ENCODE peak calls at places on chromosomes 11 and 22, in seven cellular contexts. R is NCI-H1105 treated with DMSO at 0.1 percent for 48 hours, Z is HFFc6, G is left colon, W is Kasumi-1, Q is left lobe of liver, S is ELR. L is an unnamed sample.

GRCh38 chr11:117876341-117877119 is at the start of gene FXYD6:
- DNase-seq in R (peak), Q (peak), G (peak), W (no peak), Z (no peak), S (no peak), L (no peak)

GRCh38 chr11:65243773-65244172 is 18.0 kb upstream of the POLA2 start:
- DNase-seq in Q (no peak), W (no peak), R (no peak), Z (no peak), G (no peak), S (no peak), L (no peak)

GRCh38 chr11:65315204-65315865 is 669 bp downstream of the CDC42EP2 start:
- DNase-seq in S (peak), G (peak), Z (peak), Q (peak), W (peak), R (peak), L (peak)

GRCh38 chr11:1089738-1090599 is 15.3 kb downstream of the MUC2 start:
- DNase-seq in Z (no peak), Q (no peak), G (no peak), R (no peak), S (no peak), W (no peak), L (no peak)

GRCh38 chr22:36117053-36117554 is 43.5 kb downstream of the APOL3 start:
- DNase-seq in S (no peak), R (peak), G (no peak), W (no peak), Z (no peak), Q (no peak), L (no peak)

GRCh38 chr11:74278721-74279148 is 32.7 kb downstream of the P4HA3 start:
- DNase-seq in G (peak), R (no peak), S (peak), Z (peak), Q (no peak), W (no peak), L (no peak)

GRCh38 chr11:62669420-62670161 is 1.9 kb upstream of the UQCC3 start:
- DNase-seq in R (no peak), S (no peak), Q (peak), W (no peak), G (peak), Z (no peak), L (no peak)

GRCh38 chr11:78019808-78020207 is 3.3 kb downstream of the KCTD14 start:
- DNase-seq in R (no peak), S (peak), Q (no peak), W (no peak), G (no peak), Z (no peak), L (no peak)

GRCh38 chr11:23006730-23007129 is 146.5 kb upstream of the CCDC179 start:
- DNase-seq in S (no peak), R (no peak), W (no peak), Z (no peak), G (no peak), Q (no peak), L (no peak)

GRCh38 chr22:38799265-38800002 is 5.5 kb upstream of the DNAL4 start:
- DNase-seq in Q (no peak), Z (peak), S (peak), R (peak), G (no peak), W (no peak), L (peak)

GRCh38 chr22:40377931-40378330 is 7.5 kb downstream of the SGSM3 start:
- DNase-seq in Q (no peak), Z (no peak), R (no peak), G (no peak), W (no peak), S (no peak), L (no peak)

GRCh38 chr11:115528217-115528616 is 24.0 kb upstream of the CADM1 start:
- DNase-seq in Z (no peak), G (no peak), R (no peak), S (no peak), W (no peak), Q (no peak), L (no peak)

GRCh38 chr11:123069878-123070821 is 8.2 kb upstream of the HSPA8 start:
- DNase-seq in S (no peak), W (no peak), G (no peak), R (no peak), Q (no peak), Z (no peak), L (peak)

GRCh38 chr11:121967131-121967689 is 148.8 kb downstream of the BLID start:
- DNase-seq in Z (no peak), Q (no peak), R (no peak), G (no peak), S (no peak), W (no peak), L (no peak)

GRCh38 chr11:17739945-17740338 is 5.4 kb downstream of the KCNC1 start:
- DNase-seq in R (no peak), G (no peak), W (no peak), Q (no peak), S (no peak), Z (no peak), L (no peak)

GRCh38 chr22:23058481-23059336 is 11.6 kb upstream of the GNAZ start:
- DNase-seq in R (no peak), S (no peak), G (no peak), Z (no peak), W (no peak), Q (peak), L (no peak)

GRCh38 chr11:134916421-134916820 is 504.4 kb upstream of the B3GAT1 start:
- DNase-seq in R (no peak), Q (no peak), W (no peak), S (no peak), G (no peak), Z (no peak), L (no peak)

GRCh38 chr11:3944198-3944597 is 88.7 kb downstream of the STIM1 start:
- DNase-seq in W (no peak), Q (no peak), G (no peak), R (no peak), S (no peak), Z (peak), L (no peak)

GRCh38 chr22:21000215-21000986 is 1.5 kb downstream of the THAP7 start:
- DNase-seq in R (no peak), W (no peak), Z (no peak), G (no peak), Q (no peak), S (no peak), L (no peak)

GRCh38 chr22:32175751-32176644 is 16.9 kb upstream of the C22orf42 start:
- DNase-seq in R (no peak), Q (no peak), Z (no peak), G (no peak), S (no peak), W (no peak), L (no peak)